ENCODE peak calls at places on chromosomes 13 and 19, in eight cellular contexts. P, C, Y, M, D, N, G and S are unnamed samples.

GRCh38 chr19:19160489-19161035 is 9.5 kb downstream of the MEF2B start:
- DNase-seq in C (no peak), P (no peak), G (no peak), Y (no peak), N (no peak), M (no peak), D (no peak), S (no peak)

GRCh38 chr19:41604831-41605230 is 22.0 kb downstream of the CEACAM4 start:
- DNase-seq in M (no peak), P (no peak), D (no peak), Y (no peak), N (no peak), C (no peak), G (no peak), S (no peak)

GRCh38 chr13:99653526-99653925 is 152.3 kb downstream of the TM9SF2 start:
- DNase-seq in G (no peak), C (no peak), P (no peak), M (no peak), Y (no peak), D (no peak), N (no peak), S (no peak)

GRCh38 chr13:51785592-51786424 is 18.2 kb downstream of the DHRS12 start:
- DNase-seq in M (no peak), N (no peak), Y (no peak), C (no peak), G (peak), D (peak), P (peak), S (no peak)

GRCh38 chr13:46593403-46593802 is 40.4 kb downstream of the LRCH1 start:
- DNase-seq in D (no peak), C (peak), P (no peak), N (no peak), Y (no peak), G (no peak), M (no peak), S (peak)

GRCh38 chr13:22162889-22163288 is 492.0 kb downstream of the FGF9 start:
- DNase-seq in Y (no peak), C (no peak), D (no peak), G (no peak), P (no peak), N (no peak), M (no peak), S (peak)

GRCh38 chr13:75352641-75353327 is 129.2 kb downstream of the TBC1D4 start:
- DNase-seq in N (no peak), P (no peak), G (no peak), Y (no peak), C (no peak), M (no peak), D (no peak), S (no peak)

GRCh38 chr13:83730674-83731073 is 151.6 kb downstream of the SLITRK1 start:
- DNase-seq in C (no peak), P (no peak), M (no peak), N (no peak), D (no peak), G (no peak), Y (no peak), S (no peak)

GRCh38 chr19:6802336-6803035 is 30.0 kb downstream of the VAV1 start:
- DNase-seq in P (peak), C (peak), D (no peak), M (peak), N (peak), G (peak), Y (peak), S (peak)

GRCh38 chr19:30778961-30779690 is 406.9 kb downstream of the ZNF536 start:
- DNase-seq in N (no peak), M (no peak), C (no peak), P (no peak), D (no peak), Y (no peak), G (no peak), S (no peak)
- H3K4me3 ChIP-seq in N (no peak), M (no peak), C (no peak), P (no peak), D (no peak), Y (no peak), G (no peak), S (no peak)

GRCh38 chr19:11673608-11674041 is 65.1 kb downstream of the ZNF823 start:
- DNase-seq in C (no peak), Y (peak), G (peak), M (peak), N (no peak), P (peak), D (peak), S (no peak)
- H3K4me3 ChIP-seq in C (no peak), Y (peak), G (peak), M (no peak), N (peak), P (peak), D (peak), S (no peak)

DNA sequence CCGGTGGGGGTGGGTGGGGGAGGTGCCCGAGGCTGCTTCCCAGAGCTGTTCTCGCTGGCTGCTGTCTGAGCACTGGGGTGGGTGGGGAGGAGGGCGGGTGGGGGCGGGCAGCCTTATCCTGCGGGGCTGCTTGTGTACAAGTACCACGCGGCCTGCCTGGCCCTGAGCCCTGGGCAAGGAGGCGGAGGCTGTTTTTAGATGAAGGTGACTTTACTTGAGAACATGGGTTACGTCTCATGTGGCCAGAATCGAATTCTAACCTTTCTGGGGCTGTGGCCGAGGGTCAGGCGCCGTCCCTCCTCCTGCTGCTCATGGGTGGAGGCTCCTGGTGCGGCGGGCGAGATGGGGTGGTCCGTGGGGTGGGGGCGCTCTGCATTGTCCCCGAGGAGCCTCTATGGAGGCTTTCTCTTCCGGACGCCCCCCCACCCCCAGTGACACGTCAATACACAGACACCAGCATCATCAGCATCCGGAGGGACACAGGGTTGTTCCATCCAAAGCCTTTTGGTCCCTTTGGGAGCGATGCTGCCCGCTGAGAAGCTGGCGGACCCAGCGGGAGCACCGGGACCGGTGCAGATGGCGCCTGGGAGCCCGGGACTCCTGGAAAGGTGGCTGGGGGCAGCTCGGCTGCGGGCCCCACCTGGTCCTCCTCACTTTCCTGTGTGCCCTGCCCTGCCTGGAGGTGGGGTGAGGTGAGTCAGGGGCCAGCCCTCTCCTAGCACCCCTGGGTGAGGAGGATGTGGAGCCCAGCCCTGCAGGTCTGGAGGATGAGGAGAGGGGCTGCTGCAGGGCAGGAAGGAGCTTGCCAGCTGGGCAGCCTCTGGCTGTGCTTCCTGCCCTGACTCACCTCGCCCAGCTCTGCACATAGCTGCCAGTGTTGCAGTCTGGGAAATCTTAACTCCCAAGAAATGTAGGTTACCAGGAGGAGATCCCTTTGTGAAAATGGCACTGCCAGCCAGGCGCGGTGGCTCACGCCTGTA is 3.4 kb downstream of the BSG start:
- DNase-seq in M (peak), Y (no peak), D (peak), G (peak), C (no peak), N (no peak), P (peak), S (no peak)
- H3K4me3 ChIP-seq in M (no peak), Y (peak), D (peak), G (peak), C (no peak), N (peak), P (no peak), S (no peak)

GRCh38 chr19:5292453-5292842 is 48.2 kb downstream of the PTPRS start:
- DNase-seq in D (no peak), Y (no peak), C (peak), P (peak), G (peak), N (no peak), M (peak), S (no peak)
- H3K4me3 ChIP-seq in D (peak), Y (peak), C (peak), P (peak), G (peak), N (peak), M (no peak), S (no peak)

GRCh38 chr19:8561071-8561764 is 16.0 kb downstream of the MYO1F start:
- DNase-seq in P (no peak), D (no peak), M (no peak), Y (no peak), G (no peak), N (no peak), C (no peak), S (no peak)
- H3K4me3 ChIP-seq in P (no peak), D (no peak), M (no peak), Y (no peak), G (no peak), N (no peak), C (no peak), S (no peak)